ENCODE peak calls at places on chromosomes 12 and 14, in five cellular contexts. W, A, X, O and L are unnamed samples.

GRCh38 chr14:32620303-32620702 is 291.2 kb downstream of the AKAP6 start:
- DNase-seq in W (no peak), A (no peak), X (no peak), O (no peak), L (no peak)

GRCh38 chr12:5442251-5443006 is 10.5 kb downstream of the NTF3 start:
- DNase-seq in W (no peak), A (no peak), X (no peak), O (peak), L (no peak)

GRCh38 chr12:51434305-51434704 is 9.7 kb downstream of the SLC4A8 start:
- DNase-seq in W (no peak), A (no peak), X (no peak), O (peak), L (no peak)

GRCh38 chr12:62878211-62878610 is 56.7 kb downstream of the PPM1H start:
- DNase-seq in W (no peak), A (no peak), X (no peak), O (no peak), L (no peak)

GRCh38 chr14:68669101-68669500 is 123.8 kb downstream of the ZFP36L1 start:
- DNase-seq in W (no peak), A (no peak), X (no peak), O (no peak), L (no peak)

GRCh38 chr12:32568241-32568640 is 110.9 kb upstream of the DNM1L start:
- DNase-seq in W (no peak), A (no peak), X (no peak), O (peak), L (no peak)

GRCh38 chr14:86858043-86858442 is 1134.9 kb downstream of the GALC start:
- DNase-seq in W (no peak), A (no peak), X (no peak), O (peak), L (no peak)

GRCh38 chr14:29896354-29896768 is 31.3 kb downstream of the PRKD1 start:
- DNase-seq in W (no peak), A (no peak), X (no peak), O (no peak), L (no peak)

GRCh38 chr14:42140831-42141279 is 534.2 kb downstream of the LRFN5 start:
- DNase-seq in W (no peak), A (no peak), X (no peak), O (peak), L (no peak)

GRCh38 chr12:480831-481230 is 21.1 kb downstream of the B4GALNT3 start:
- DNase-seq in W (no peak), A (no peak), X (no peak), O (no peak), L (no peak)

GRCh38 chr12:176321-177181 is 37.4 kb downstream of the SLC6A12 start:
- DNase-seq in W (no peak), A (no peak), X (no peak), O (peak), L (no peak)

GRCh38 chr12:93229494-93230310 is 148.0 kb upstream of the NUDT4 start:
- DNase-seq in W (no peak), A (no peak), X (no peak), O (peak), L (no peak)

GRCh38 chr12:62278022-62278421 is 17.8 kb downstream of the USP15 start:
- DNase-seq in W (no peak), A (no peak), X (no peak), O (no peak), L (no peak)